ENCODE peak calls at places on chromosomes 7 and 10, in seven cellular contexts. S is stomach; N is IMR-90; J is heart right ventricle; E is dorsolateral prefrontal cortex; L is CD8-positive, alpha-beta T cell; G is AG04450. O is an unnamed sample.

GRCh38 chr7:4010206-4010605 is 671.9 kb upstream of the FOXK1 start:
- DNase-seq in N (no peak), E (no peak), L (no peak), S (peak), J (no peak), G (no peak), O (no peak)

GRCh38 chr7:107728276-107728675 is 15.7 kb upstream of the CBLL1 start:
- DNase-seq in J (no peak), S (no peak), G (no peak), E (no peak), N (peak), L (no peak), O (no peak)

GRCh38 chr7:82294865-82295264 is 148.7 kb downstream of the CACNA2D1 start:
- DNase-seq in E (no peak), N (no peak), L (no peak), J (no peak), G (no peak), S (no peak), O (no peak)

GRCh38 chr10:117617664-117618063 is 75.1 kb downstream of the EMX2 start:
- DNase-seq in N (no peak), G (no peak), E (no peak), S (no peak), L (no peak), J (no peak), O (no peak)

GRCh38 chr7:71251706-71252105 is 119.8 kb downstream of the GALNT17 start:
- DNase-seq in G (no peak), L (no peak), N (no peak), E (no peak), S (no peak), J (no peak), O (no peak)

GRCh38 chr10:2145486-2145885 is 408.2 kb upstream of the ADARB2 start:
- DNase-seq in E (no peak), L (no peak), S (no peak), J (no peak), N (no peak), G (no peak), O (no peak)

GRCh38 chr10:25745976-25746375 is 188.1 kb upstream of the MYO3A start:
- DNase-seq in N (no peak), J (no peak), S (no peak), L (no peak), G (no peak), E (no peak), O (no peak)

GRCh38 chr7:42493436-42494198 is 256.6 kb upstream of the GLI3 start:
- DNase-seq in N (peak), S (peak), G (peak), L (no peak), E (peak), J (peak), O (no peak)

GRCh38 chr10:72692897-72693598 is 1.1 kb downstream of the MCU start:
- DNase-seq in E (no peak), N (peak), L (no peak), S (no peak), J (no peak), G (no peak), O (no peak)

GRCh38 chr10:132509506-132510173 is 27.9 kb upstream of the INPP5A start:
- DNase-seq in L (no peak), S (no peak), J (no peak), E (peak), N (no peak), G (no peak), O (peak)

GRCh38 chr10:90204956-90205695 is 503.7 kb downstream of the KIF20B start:
- DNase-seq in J (no peak), E (no peak), N (no peak), S (no peak), G (no peak), L (no peak), O (no peak)

GRCh38 chr7:130294314-130294713 is 1.4 kb downstream of the CPA4 start:
- DNase-seq in J (no peak), G (peak), L (no peak), E (peak), N (peak), S (no peak), O (no peak)

GRCh38 chr7:105002-105401 is 87.4 kb upstream of the FAM20C start:
- DNase-seq in J (no peak), E (no peak), S (no peak), G (no peak), N (no peak), L (no peak), O (no peak)

GRCh38 chr7:26167293-26167934 is 15.4 kb downstream of the NFE2L3 start:
- DNase-seq in E (no peak), G (no peak), L (no peak), J (no peak), N (no peak), S (no peak), O (no peak)

GRCh38 chr10:96416643-96417042 is 57.8 kb upstream of the OPALIN start:
- DNase-seq in G (no peak), S (no peak), J (peak), L (no peak), E (no peak), N (no peak), O (no peak)

GRCh38 chr7:29102554-29103151 is 43.7 kb downstream of the CPVL start:
- DNase-seq in J (peak), L (peak), E (peak), G (peak), S (peak), N (peak), O (no peak)

GRCh38 chr10:47406870-47407648 is 23.0 kb upstream of the ZNF488 start:
- DNase-seq in J (no peak), G (peak), E (no peak), N (peak), S (peak), L (no peak), O (no peak)

GRCh38 chr7:27159278-27160146 is 3.0 kb upstream of the HOXA7 start:
- DNase-seq in L (no peak), J (no peak), G (no peak), S (no peak), E (peak), N (no peak), O (no peak)

DNA sequence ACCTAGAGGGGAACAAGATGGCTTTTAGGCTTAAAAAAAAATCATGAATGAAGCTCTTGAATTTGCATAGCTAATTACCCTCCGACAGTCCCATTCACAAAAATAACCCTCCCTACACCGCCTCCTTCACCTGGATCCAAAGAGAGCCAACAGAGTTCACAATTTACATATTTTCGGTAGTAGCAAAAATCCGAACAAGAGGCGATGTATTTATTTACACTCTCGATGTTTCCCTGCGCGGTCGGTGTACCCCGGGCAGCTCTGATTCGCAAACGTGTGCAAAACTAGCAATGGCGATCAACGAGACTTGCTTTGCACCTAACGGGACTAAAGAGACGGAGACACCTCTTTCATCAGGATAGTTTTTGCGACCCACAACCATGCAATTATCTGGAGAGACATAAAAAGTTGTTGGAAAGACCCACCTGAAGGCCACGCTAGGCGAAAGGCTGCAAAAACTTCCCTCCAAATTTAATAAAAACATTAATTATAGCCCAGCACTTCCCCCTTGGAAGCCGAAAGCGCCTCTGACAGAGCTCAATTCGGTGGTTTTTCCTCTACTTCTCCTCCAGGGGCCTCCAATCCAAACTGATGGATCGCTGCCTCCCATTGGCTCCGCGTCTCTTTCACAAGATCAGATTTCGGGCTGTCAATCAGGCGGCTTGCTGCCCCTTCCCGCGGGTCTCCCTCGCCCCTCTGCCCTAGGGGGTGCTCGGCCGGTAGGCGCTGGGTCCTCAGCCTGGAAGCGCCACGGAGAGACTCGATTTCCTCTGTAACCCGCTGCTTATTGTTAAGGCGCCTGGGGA is at the start of gene ETV1:
- DNase-seq in N (peak), L (no peak), G (no peak), S (peak), E (peak), J (peak), O (no peak)
- TF ChIP-seq CTCF in N (peak), L (no peak), G (peak), S (no peak), E (no peak), J (peak), O (no peak)

DNA sequence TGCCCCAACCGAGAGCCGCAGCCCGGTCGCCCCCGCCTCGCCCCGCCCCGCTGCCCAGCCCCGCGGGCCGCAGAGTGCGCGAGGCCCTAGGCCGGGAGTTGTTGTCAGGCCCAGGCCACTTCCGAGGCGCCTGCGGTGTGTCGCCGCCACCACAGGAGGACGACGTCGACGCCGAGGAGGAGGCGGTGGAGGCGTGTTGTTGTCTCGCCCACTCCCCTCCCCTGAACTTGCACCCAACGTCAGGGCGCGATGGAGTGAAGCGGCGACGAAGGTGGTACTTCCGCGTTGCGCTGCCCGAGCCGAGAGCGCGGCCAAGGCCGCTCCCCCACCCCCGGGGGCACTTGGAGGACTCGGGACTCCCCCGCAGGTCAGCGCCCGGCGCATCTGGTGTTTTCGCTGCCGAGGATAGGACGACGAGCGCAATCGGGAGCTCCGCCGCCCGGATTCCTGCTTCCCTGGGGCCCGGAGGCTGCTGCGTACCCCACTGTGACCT is at the start of gene CDK13:
- DNase-seq in J (peak), L (peak), S (peak), E (peak), N (peak), G (no peak), O (peak)
- TF ChIP-seq CTCF in J (no peak), L (no peak), S (no peak), E (no peak), N (no peak), G (no peak), O (no peak)

DNA sequence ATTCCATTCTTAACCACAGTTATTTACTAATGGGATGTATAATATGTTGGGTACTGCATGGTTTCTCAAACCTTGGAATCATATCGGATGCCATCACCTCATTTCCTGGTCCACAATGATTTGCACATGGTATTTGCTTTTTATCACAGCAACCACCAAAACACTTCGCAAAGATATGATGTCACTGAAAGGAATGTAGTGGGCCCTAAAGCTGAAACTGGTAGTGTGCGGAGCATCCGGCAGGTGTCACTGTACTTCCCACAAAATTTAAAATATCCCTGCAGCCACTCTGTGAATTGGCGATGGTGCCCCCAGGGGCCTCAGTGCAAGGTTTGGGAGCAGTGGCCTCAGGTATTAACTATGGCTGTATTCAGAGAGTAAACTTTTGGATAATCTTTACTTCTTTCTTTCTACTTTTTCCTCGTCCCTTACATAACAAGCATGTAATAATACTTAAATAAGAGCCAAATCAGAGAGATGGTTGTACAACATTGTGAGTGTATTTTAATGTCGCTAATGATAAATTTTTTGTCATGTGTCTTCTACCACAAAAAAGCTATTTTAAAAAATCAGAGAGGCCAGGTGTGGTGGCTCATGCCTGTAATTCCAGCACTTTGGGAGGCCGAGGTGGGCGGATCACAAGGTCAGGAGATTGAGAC is 66.2 kb downstream of the FAM241B start:
- DNase-seq in J (peak), E (no peak), N (peak), S (no peak), G (peak), L (no peak), O (no peak)
- TF ChIP-seq CTCF in J (peak), E (no peak), N (peak), S (peak), G (peak), L (peak), O (no peak)

DNA sequence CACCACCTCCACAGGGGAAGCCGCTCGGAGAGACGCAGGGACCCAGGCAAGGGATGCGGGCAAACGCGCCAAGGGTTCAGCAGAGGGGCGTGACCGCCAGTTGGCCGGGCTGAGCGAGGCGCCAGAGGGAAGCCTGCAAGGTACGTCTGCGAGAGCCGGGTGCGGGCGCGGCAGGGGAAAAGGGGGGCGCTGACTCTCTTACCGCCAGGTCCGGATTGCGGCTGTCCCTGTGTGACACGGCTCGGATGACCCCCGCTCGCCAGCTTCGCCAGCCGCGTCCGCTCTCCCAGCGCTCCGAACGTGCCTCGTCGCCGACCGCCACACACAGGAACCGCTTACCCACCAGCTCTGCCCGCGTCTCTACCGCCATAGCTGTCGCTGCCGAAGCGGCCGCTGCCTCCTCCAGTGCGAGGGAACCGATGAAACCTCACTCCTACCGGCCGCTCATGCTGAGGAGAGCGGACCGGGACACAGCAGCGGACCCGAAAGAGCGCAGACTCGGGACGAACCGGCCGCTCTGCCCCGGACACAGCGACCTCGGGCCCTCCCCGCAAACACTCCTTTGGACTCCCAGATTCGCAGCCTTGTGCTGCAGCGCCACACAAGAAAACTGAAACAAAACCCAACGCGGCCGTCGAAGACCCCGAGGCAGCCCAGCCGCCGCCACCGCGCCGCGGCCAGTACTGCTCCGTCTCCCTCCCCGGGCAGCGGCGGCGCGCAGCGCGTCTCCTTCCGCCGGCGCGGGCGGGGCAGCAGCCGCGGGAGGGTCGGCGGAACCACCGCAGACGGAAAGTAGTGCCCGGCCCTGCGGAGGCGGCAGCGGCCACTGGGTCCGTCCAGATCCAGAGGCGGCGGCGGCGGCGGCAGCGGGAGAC is at the start of gene JMJD1C:
- DNase-seq in G (peak), S (peak), N (peak), E (peak), J (peak), L (peak), O (peak)
- TF ChIP-seq CTCF in G (no peak), S (no peak), N (no peak), E (no peak), J (no peak), L (no peak), O (no peak)

GRCh38 chr10:5776150-5776880 is 36.9 kb downstream of the GDI2 start:
- DNase-seq in L (no peak), E (no peak), S (no peak), N (peak), J (no peak), G (no peak), O (no peak)
- TF ChIP-seq CTCF in L (no peak), E (no peak), S (no peak), N (no peak), J (no peak), G (peak), O (no peak)

GRCh38 chr10:24467605-24468004 is 256.1 kb downstream of the ARHGAP21 start:
- DNase-seq in S (no peak), E (no peak), N (no peak), J (no peak), L (no peak), G (no peak), O (no peak)

GRCh38 chr10:24466616-24466949 is 257.1 kb downstream of the ARHGAP21 start:
- DNase-seq in G (no peak), J (no peak), E (no peak), N (no peak), S (no peak), L (no peak), O (no peak)

GRCh38 chr10:24465899-24466615 is 257.1 kb downstream of the KIAA1217 start:
- DNase-seq in G (peak), S (peak), N (peak), E (no peak), J (no peak), L (no peak), O (no peak)

GRCh38 chr10:24468281-24468751 is 255.4 kb downstream of the ARHGAP21 start:
- DNase-seq in L (no peak), J (peak), E (no peak), N (no peak), S (peak), G (no peak), O (no peak)

GRCh38 chr10:24467094-24467493 is 256.6 kb downstream of the ARHGAP21 start:
- DNase-seq in E (no peak), N (no peak), S (no peak), L (no peak), J (no peak), G (no peak), O (no peak)
- TF ChIP-seq CTCF in E (no peak), N (no peak), S (no peak), L (no peak), J (no peak), G (no peak), O (no peak)